ENCODE peak calls at places on chromosomes 16 and 17, in eight cellular contexts. One of them, this sample, is unnamed.

GRCh38 chr17:8488931-8489330 is 53.2 kb downstream of the NDEL1 start:
- DNase-seq in Peyer's patch: no peak
- DNase-seq in astrocyte of the spinal cord: peak; percentile 97
- DNase-seq in CD8-positive, alpha-beta T cell: no peak
- DNase-seq in left ventricle myocardium inferior: peak; percentile 48
- DNase-seq in stomach: no peak
- DNase-seq in fibroblast of the aortic adventitia: peak; percentile 95
- DNase-seq in A549: no peak
- DNase-seq in this sample: peak; percentile 91

GRCh38 chr17:38590988-38591758 is 14.6 kb downstream of the SRCIN1 start:
- DNase-seq in Peyer's patch: no peak
- DNase-seq in astrocyte of the spinal cord: no peak
- DNase-seq in CD8-positive, alpha-beta T cell: no peak
- DNase-seq in left ventricle myocardium inferior: no peak
- DNase-seq in stomach: no peak
- DNase-seq in fibroblast of the aortic adventitia: no peak
- DNase-seq in A549: no peak
- DNase-seq in this sample: no peak

GRCh38 chr16:81823111-81823510 is 44.0 kb downstream of the PLCG2 start:
- DNase-seq in Peyer's patch: peak; percentile 88
- DNase-seq in astrocyte of the spinal cord: no peak
- DNase-seq in CD8-positive, alpha-beta T cell: no peak
- DNase-seq in left ventricle myocardium inferior: peak; percentile 27
- DNase-seq in stomach: peak; percentile 39
- DNase-seq in fibroblast of the aortic adventitia: no peak
- DNase-seq in A549: no peak
- DNase-seq in this sample: no peak

GRCh38 chr17:29572691-29573557 is 4.4 kb downstream of the TP53I13 start:
- DNase-seq in Peyer's patch: peak; percentile 81
- DNase-seq in astrocyte of the spinal cord: peak; percentile 34
- DNase-seq in CD8-positive, alpha-beta T cell: peak; percentile 57
- DNase-seq in left ventricle myocardium inferior: peak; percentile 73
- DNase-seq in stomach: peak; percentile 52
- DNase-seq in fibroblast of the aortic adventitia: peak; percentile 47
- DNase-seq in A549: no peak
- DNase-seq in this sample: no peak

GRCh38 chr16:77585852-77586251 is 136.5 kb upstream of the NUDT7 start:
- DNase-seq in Peyer's patch: no peak
- DNase-seq in astrocyte of the spinal cord: peak; percentile 96
- DNase-seq in CD8-positive, alpha-beta T cell: no peak
- DNase-seq in left ventricle myocardium inferior: no peak
- DNase-seq in stomach: no peak
- DNase-seq in fibroblast of the aortic adventitia: peak; percentile 51
- DNase-seq in A549: peak; percentile 46
- DNase-seq in this sample: no peak

GRCh38 chr17:81031571-81032550 is 3.1 kb upstream of the BAIAP2 start:
- DNase-seq in Peyer's patch: no peak
- DNase-seq in astrocyte of the spinal cord: no peak
- DNase-seq in CD8-positive, alpha-beta T cell: no peak
- DNase-seq in left ventricle myocardium inferior: no peak
- DNase-seq in stomach: no peak
- DNase-seq in fibroblast of the aortic adventitia: no peak
- DNase-seq in A549: no peak
- DNase-seq in this sample: no peak

GRCh38 chr17:61926831-61927210 is 961 bp downstream of the INTS2 start:
- DNase-seq in Peyer's patch: no peak
- DNase-seq in astrocyte of the spinal cord: peak; percentile 29
- DNase-seq in CD8-positive, alpha-beta T cell: no peak
- DNase-seq in left ventricle myocardium inferior: no peak
- DNase-seq in stomach: no peak
- DNase-seq in fibroblast of the aortic adventitia: peak; percentile 50
- DNase-seq in A549: no peak
- DNase-seq in this sample: no peak

GRCh38 chr17:47785538-47786123 is 36.0 kb downstream of the OSBPL7 start:
- DNase-seq in Peyer's patch: no peak
- DNase-seq in astrocyte of the spinal cord: peak; percentile 28
- DNase-seq in CD8-positive, alpha-beta T cell: no peak
- DNase-seq in left ventricle myocardium inferior: no peak
- DNase-seq in stomach: no peak
- DNase-seq in fibroblast of the aortic adventitia: peak; percentile 30
- DNase-seq in A549: no peak
- DNase-seq in this sample: no peak

GRCh38 chr16:26905336-26905735 is 161.4 kb upstream of the C16orf82 start:
- DNase-seq in Peyer's patch: no peak
- DNase-seq in astrocyte of the spinal cord: peak; percentile 82
- DNase-seq in CD8-positive, alpha-beta T cell: no peak
- DNase-seq in left ventricle myocardium inferior: no peak
- DNase-seq in stomach: no peak
- DNase-seq in fibroblast of the aortic adventitia: peak; percentile 11
- DNase-seq in A549: no peak
- DNase-seq in this sample: no peak

GRCh38 chr17:27457731-27458523 is 1.7 kb downstream of the KSR1 start:
- DNase-seq in Peyer's patch: no peak
- DNase-seq in astrocyte of the spinal cord: peak; percentile 70
- DNase-seq in CD8-positive, alpha-beta T cell: no peak
- DNase-seq in left ventricle myocardium inferior: no peak
- DNase-seq in stomach: no peak
- DNase-seq in fibroblast of the aortic adventitia: peak; percentile 52
- DNase-seq in A549: peak; percentile 44
- DNase-seq in this sample: peak; percentile 38

GRCh38 chr16:8380311-8380710 is 210.0 kb downstream of the TMEM114 start:
- DNase-seq in Peyer's patch: no peak
- DNase-seq in astrocyte of the spinal cord: no peak
- DNase-seq in CD8-positive, alpha-beta T cell: no peak
- DNase-seq in left ventricle myocardium inferior: no peak
- DNase-seq in stomach: no peak
- DNase-seq in fibroblast of the aortic adventitia: no peak
- DNase-seq in A549: no peak
- DNase-seq in this sample: no peak

GRCh38 chr17:79671387-79671752 is 59.4 kb upstream of the ENPP7 start:
- DNase-seq in Peyer's patch: no peak
- DNase-seq in astrocyte of the spinal cord: no peak
- DNase-seq in CD8-positive, alpha-beta T cell: no peak
- DNase-seq in left ventricle myocardium inferior: peak; percentile 7
- DNase-seq in stomach: no peak
- DNase-seq in fibroblast of the aortic adventitia: no peak
- DNase-seq in A549: no peak
- DNase-seq in this sample: no peak

GRCh38 chr17:18947866-18948265 is 4.1 kb upstream of the SLC5A10 start:
- DNase-seq in Peyer's patch: no peak
- DNase-seq in astrocyte of the spinal cord: no peak
- DNase-seq in CD8-positive, alpha-beta T cell: no peak
- DNase-seq in left ventricle myocardium inferior: no peak
- DNase-seq in stomach: no peak
- DNase-seq in fibroblast of the aortic adventitia: no peak
- DNase-seq in A549: no peak
- DNase-seq in this sample: no peak

GRCh38 chr16:24523569-24523968 is 15.8 kb upstream of the RBBP6 start:
- DNase-seq in Peyer's patch: no peak
- DNase-seq in astrocyte of the spinal cord: no peak
- DNase-seq in CD8-positive, alpha-beta T cell: no peak
- DNase-seq in left ventricle myocardium inferior: no peak
- DNase-seq in stomach: no peak
- DNase-seq in fibroblast of the aortic adventitia: no peak
- DNase-seq in A549: peak; percentile 56
- DNase-seq in this sample: no peak

GRCh38 chr16:55657616-55658015 is 1.8 kb downstream of the SLC6A2 start:
- DNase-seq in Peyer's patch: no peak
- DNase-seq in astrocyte of the spinal cord: no peak
- DNase-seq in CD8-positive, alpha-beta T cell: no peak
- DNase-seq in left ventricle myocardium inferior: no peak
- DNase-seq in stomach: no peak
- DNase-seq in fibroblast of the aortic adventitia: no peak
- DNase-seq in A549: no peak
- DNase-seq in this sample: no peak

GRCh38 chr16:55655709-55656694 is at the start of gene SLC6A2:
- DNase-seq in Peyer's patch: peak; percentile 27
- DNase-seq in astrocyte of the spinal cord: no peak
- DNase-seq in CD8-positive, alpha-beta T cell: no peak
- DNase-seq in left ventricle myocardium inferior: peak; percentile 29
- DNase-seq in stomach: no peak
- DNase-seq in fibroblast of the aortic adventitia: no peak
- DNase-seq in A549: no peak
- DNase-seq in this sample: no peak

GRCh38 chr16:55656695-55657092 is 906 bp downstream of the SLC6A2 start:
- DNase-seq in Peyer's patch: no peak
- DNase-seq in astrocyte of the spinal cord: no peak
- DNase-seq in CD8-positive, alpha-beta T cell: no peak
- DNase-seq in left ventricle myocardium inferior: no peak
- DNase-seq in stomach: no peak
- DNase-seq in fibroblast of the aortic adventitia: no peak
- DNase-seq in A549: no peak
- DNase-seq in this sample: no peak

GRCh38 chr16:55653106-55653505 is 2.7 kb upstream of the SLC6A2 start:
- DNase-seq in Peyer's patch: no peak
- DNase-seq in astrocyte of the spinal cord: no peak
- DNase-seq in CD8-positive, alpha-beta T cell: no peak
- DNase-seq in left ventricle myocardium inferior: no peak
- DNase-seq in stomach: no peak
- DNase-seq in fibroblast of the aortic adventitia: no peak
- DNase-seq in A549: no peak
- DNase-seq in this sample: no peak

GRCh38 chr16:55655381-55655708 is 443 bp upstream of the SLC6A2 start:
- DNase-seq in Peyer's patch: no peak
- DNase-seq in astrocyte of the spinal cord: no peak
- DNase-seq in CD8-positive, alpha-beta T cell: no peak
- DNase-seq in left ventricle myocardium inferior: no peak
- DNase-seq in stomach: no peak
- DNase-seq in fibroblast of the aortic adventitia: no peak
- DNase-seq in A549: no peak
- DNase-seq in this sample: no peak
- H3K4me3 ChIP-seq in Peyer's patch: no peak overlapping the region
- H3K4me3 ChIP-seq in astrocyte of the spinal cord: no peak overlapping the region
- H3K4me3 ChIP-seq in CD8-positive, alpha-beta T cell: no peak overlapping the region
- H3K4me3 ChIP-seq in left ventricle myocardium inferior: peak overlapping the region; percentile 57
- H3K4me3 ChIP-seq in stomach: peak overlapping the region; percentile 23
- H3K4me3 ChIP-seq in fibroblast of the aortic adventitia: no peak overlapping the region
- H3K4me3 ChIP-seq in A549: no peak overlapping the region
- H3K4me3 ChIP-seq in this sample: no peak overlapping the region

GRCh38 chr17:63250830-63251229 is 195.3 kb downstream of the CYB561 start:
- DNase-seq in Peyer's patch: no peak
- DNase-seq in astrocyte of the spinal cord: no peak
- DNase-seq in CD8-positive, alpha-beta T cell: no peak
- DNase-seq in left ventricle myocardium inferior: no peak
- DNase-seq in stomach: no peak
- DNase-seq in fibroblast of the aortic adventitia: peak; percentile 77
- DNase-seq in A549: no peak
- DNase-seq in this sample: no peak

GRCh38 chr17:63247706-63248105 is 198.4 kb downstream of the CYB561 start:
- DNase-seq in Peyer's patch: no peak
- DNase-seq in astrocyte of the spinal cord: no peak
- DNase-seq in CD8-positive, alpha-beta T cell: no peak
- DNase-seq in left ventricle myocardium inferior: no peak
- DNase-seq in stomach: no peak
- DNase-seq in fibroblast of the aortic adventitia: no peak
- DNase-seq in A549: no peak
- DNase-seq in this sample: no peak

GRCh38 chr17:63246344-63246743 is 199.8 kb downstream of the CYB561 start:
- DNase-seq in Peyer's patch: no peak
- DNase-seq in astrocyte of the spinal cord: no peak
- DNase-seq in CD8-positive, alpha-beta T cell: no peak
- DNase-seq in left ventricle myocardium inferior: no peak
- DNase-seq in stomach: no peak
- DNase-seq in fibroblast of the aortic adventitia: peak; percentile 18
- DNase-seq in A549: no peak
- DNase-seq in this sample: no peak

DNA sequence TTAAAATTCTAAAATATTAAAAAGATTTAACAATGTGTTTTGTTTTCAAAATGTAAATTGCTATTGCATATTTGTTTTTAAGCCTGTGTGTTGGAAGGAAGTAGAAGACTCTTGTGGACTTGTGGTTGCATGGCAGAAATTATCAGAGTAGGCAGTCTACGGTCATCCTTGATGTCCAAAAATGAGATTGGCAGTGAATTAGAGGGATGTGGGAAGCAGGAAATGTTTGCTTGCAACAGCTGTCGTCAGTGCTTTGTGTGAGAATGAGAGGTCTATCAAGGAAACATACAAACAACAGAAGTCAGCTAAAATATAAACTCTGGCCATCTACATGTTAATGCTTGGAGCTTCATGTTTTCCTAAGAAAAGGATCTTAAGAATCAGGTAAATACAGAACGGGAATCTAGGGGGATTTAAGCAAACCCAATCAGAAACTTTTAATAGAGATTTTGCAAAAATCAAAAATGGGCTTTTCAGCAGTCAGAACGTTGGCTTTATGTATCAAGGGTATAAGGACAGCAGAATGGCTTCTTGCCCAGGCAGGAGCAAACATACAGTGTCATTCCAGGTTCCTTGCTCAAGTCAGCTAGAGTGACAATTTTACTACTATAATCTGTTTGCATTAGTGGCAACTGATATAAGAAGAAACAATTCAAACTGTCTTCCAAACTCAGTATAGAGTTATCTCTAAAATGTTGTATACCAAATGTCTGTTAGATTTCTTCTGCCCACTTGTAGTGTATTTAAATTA is 196.7 kb downstream of the CYB561 start:
- DNase-seq in Peyer's patch: no peak
- DNase-seq in astrocyte of the spinal cord: peak; percentile 32
- DNase-seq in CD8-positive, alpha-beta T cell: no peak
- DNase-seq in left ventricle myocardium inferior: no peak
- DNase-seq in stomach: no peak
- DNase-seq in fibroblast of the aortic adventitia: peak; percentile 67
- DNase-seq in A549: no peak
- DNase-seq in this sample: no peak
- TF ChIP-seq CTCF in Peyer's patch: no peak
- TF ChIP-seq CTCF in astrocyte of the spinal cord: no peak
- TF ChIP-seq CTCF in CD8-positive, alpha-beta T cell: no peak
- TF ChIP-seq CTCF in left ventricle myocardium inferior: no peak
- TF ChIP-seq CTCF in stomach: no peak
- TF ChIP-seq CTCF in fibroblast of the aortic adventitia: no peak
- TF ChIP-seq CTCF in A549: no peak
- TF ChIP-seq CTCF in this sample: no peak

GRCh38 chr17:40075216-40076100 is 12.7 kb downstream of the THRA start:
- DNase-seq in Peyer's patch: peak; percentile 86
- DNase-seq in astrocyte of the spinal cord: peak; percentile 52
- DNase-seq in CD8-positive, alpha-beta T cell: peak; percentile 70
- DNase-seq in left ventricle myocardium inferior: peak; percentile 85
- DNase-seq in stomach: peak; percentile 94
- DNase-seq in fibroblast of the aortic adventitia: peak; percentile 72
- DNase-seq in A549: no peak
- DNase-seq in this sample: no peak
- H3K4me3 ChIP-seq in Peyer's patch: no peak overlapping the region
- H3K4me3 ChIP-seq in astrocyte of the spinal cord: no peak overlapping the region
- H3K4me3 ChIP-seq in CD8-positive, alpha-beta T cell: no peak overlapping the region
- H3K4me3 ChIP-seq in left ventricle myocardium inferior: peak overlapping the region; percentile 48
- H3K4me3 ChIP-seq in stomach: peak overlapping the region; percentile 8
- H3K4me3 ChIP-seq in fibroblast of the aortic adventitia: no peak overlapping the region
- H3K4me3 ChIP-seq in A549: peak overlapping the region; percentile 2
- H3K4me3 ChIP-seq in this sample: no peak overlapping the region

DNA sequence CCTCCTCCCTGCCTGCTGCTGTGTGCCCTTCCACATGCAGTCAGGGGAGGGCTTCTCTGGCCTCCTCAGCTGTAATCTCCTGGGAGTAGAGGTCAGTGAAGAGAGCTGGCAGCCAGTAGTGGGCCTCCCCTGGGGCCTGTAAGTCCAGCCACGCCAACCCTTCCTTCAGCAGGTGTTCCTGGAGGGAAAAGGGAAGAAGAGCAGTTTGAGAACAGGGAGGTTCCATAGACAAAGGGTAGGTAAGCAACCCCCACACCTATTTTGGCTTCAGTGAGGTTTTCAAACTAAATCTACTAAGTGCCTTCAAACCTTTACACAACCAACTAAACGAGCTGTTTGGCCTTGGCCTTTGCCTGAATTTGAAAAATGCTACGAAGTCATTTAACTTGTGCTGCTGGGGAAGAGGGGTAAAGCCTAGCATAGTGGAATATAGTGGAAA is 14.2 kb downstream of the SNF8 start:
- DNase-seq in Peyer's patch: no peak
- DNase-seq in astrocyte of the spinal cord: no peak
- DNase-seq in CD8-positive, alpha-beta T cell: no peak
- DNase-seq in left ventricle myocardium inferior: no peak
- DNase-seq in stomach: no peak
- DNase-seq in fibroblast of the aortic adventitia: no peak
- DNase-seq in A549: no peak
- DNase-seq in this sample: no peak
- TF ChIP-seq CTCF in Peyer's patch: no peak
- TF ChIP-seq CTCF in astrocyte of the spinal cord: no peak
- TF ChIP-seq CTCF in CD8-positive, alpha-beta T cell: no peak
- TF ChIP-seq CTCF in left ventricle myocardium inferior: no peak
- TF ChIP-seq CTCF in stomach: no peak
- TF ChIP-seq CTCF in fibroblast of the aortic adventitia: no peak
- TF ChIP-seq CTCF in A549: no peak
- TF ChIP-seq CTCF in this sample: no peak

This sample was measured in HFF-Myc.